ENCODE peak calls at places on chromosomes 7 and 10, in ten cellular contexts. Z, L, O, A, U, W, N, B, C and F are unnamed samples.

GRCh38 chr7:149768931-149769330 is 4.5 kb downstream of the ZNF467 start:
- DNase-seq in A (no peak), Z (no peak), N (no peak), C (no peak), W (no peak), O (no peak), L (no peak), B (no peak), U (no peak), F (no peak)

GRCh38 chr7:104794154-104794553 is 219.9 kb upstream of the KMT2E start:
- DNase-seq in A (no peak), L (no peak), O (peak), N (no peak), W (no peak), U (no peak), Z (no peak), C (no peak), B (no peak), F (no peak)

GRCh38 chr10:58335306-58336005 is 650 bp downstream of the UBE2D1 start:
- DNase-seq in W (no peak), O (peak), C (peak), L (no peak), U (peak), B (peak), N (no peak), A (peak), Z (no peak), F (no peak)

GRCh38 chr7:44463169-44463808 is 27.2 kb downstream of the NUDCD3 start:
- DNase-seq in L (no peak), B (no peak), W (no peak), A (no peak), Z (no peak), C (peak), O (peak), N (no peak), U (no peak), F (no peak)

GRCh38 chr7:144454-144826 is 47.9 kb upstream of the FAM20C start:
- DNase-seq in N (no peak), A (no peak), U (no peak), W (no peak), L (no peak), Z (no peak), O (no peak), B (no peak), C (no peak), F (no peak)

GRCh38 chr7:117149692-117150091 is 173.2 kb downstream of the WNT2 start:
- DNase-seq in W (no peak), A (no peak), C (no peak), L (no peak), O (no peak), B (no peak), N (no peak), U (no peak), Z (no peak), F (no peak)

GRCh38 chr10:63005246-63005645 is 127.9 kb upstream of the NRBF2 start:
- DNase-seq in Z (no peak), B (peak), C (peak), W (no peak), O (peak), N (no peak), U (no peak), L (no peak), A (no peak), F (no peak)

GRCh38 chr10:71087622-71088021 is 124.7 kb upstream of the UNC5B start:
- DNase-seq in U (no peak), B (no peak), Z (no peak), O (no peak), L (no peak), W (no peak), C (no peak), N (no peak), A (no peak), F (no peak)

GRCh38 chr10:113753020-113753692 is 1.7 kb downstream of the PLEKHS1 start:
- DNase-seq in N (no peak), A (peak), C (no peak), B (no peak), L (no peak), W (no peak), Z (peak), U (peak), O (peak), F (no peak)

GRCh38 chr7:20033621-20034200 is 183.5 kb downstream of the MACC1 start:
- DNase-seq in L (no peak), Z (no peak), W (no peak), B (peak), O (peak), U (no peak), N (no peak), C (no peak), A (no peak), F (no peak)

GRCh38 chr10:110563132-110563531 is 4.4 kb upstream of the SMC3 start:
- DNase-seq in L (no peak), O (no peak), C (no peak), U (no peak), A (no peak), W (no peak), B (no peak), Z (no peak), N (no peak), F (no peak)

GRCh38 chr7:95508780-95509179 is 23.0 kb downstream of the ASB4 start:
- DNase-seq in U (no peak), C (no peak), Z (no peak), B (no peak), O (no peak), A (no peak), N (no peak), W (no peak), L (no peak), F (no peak)

GRCh38 chr10:20166291-20166690 is 350.1 kb downstream of the PLXDC2 start:
- DNase-seq in C (no peak), W (no peak), A (peak), U (no peak), B (no peak), Z (no peak), N (no peak), L (no peak), O (no peak), F (no peak)
- TF ChIP-seq CTCF in C (no peak), W (no peak), A (no peak), U (no peak), B (no peak), Z (no peak), N (no peak), L (no peak), O (no peak), F (no peak)

GRCh38 chr10:133088524-133089460 is 1.1 kb downstream of the ADGRA1 start:
- DNase-seq in B (no peak), A (peak), L (no peak), N (no peak), Z (peak), U (no peak), C (no peak), W (no peak), O (no peak), F (peak)
- TF ChIP-seq CTCF in B (no peak), A (no peak), L (no peak), N (no peak), Z (no peak), U (no peak), C (no peak), W (no peak), O (no peak), F (no peak)

GRCh38 chr7:55066479-55066878 is 47.7 kb downstream of the EGFR start:
- DNase-seq in C (peak), B (no peak), Z (no peak), A (peak), O (no peak), N (no peak), W (no peak), L (no peak), U (no peak), F (no peak)
- TF ChIP-seq CTCF in C (no peak), B (no peak), Z (no peak), A (no peak), O (no peak), N (no peak), W (no peak), L (no peak), U (no peak), F (no peak)

DNA sequence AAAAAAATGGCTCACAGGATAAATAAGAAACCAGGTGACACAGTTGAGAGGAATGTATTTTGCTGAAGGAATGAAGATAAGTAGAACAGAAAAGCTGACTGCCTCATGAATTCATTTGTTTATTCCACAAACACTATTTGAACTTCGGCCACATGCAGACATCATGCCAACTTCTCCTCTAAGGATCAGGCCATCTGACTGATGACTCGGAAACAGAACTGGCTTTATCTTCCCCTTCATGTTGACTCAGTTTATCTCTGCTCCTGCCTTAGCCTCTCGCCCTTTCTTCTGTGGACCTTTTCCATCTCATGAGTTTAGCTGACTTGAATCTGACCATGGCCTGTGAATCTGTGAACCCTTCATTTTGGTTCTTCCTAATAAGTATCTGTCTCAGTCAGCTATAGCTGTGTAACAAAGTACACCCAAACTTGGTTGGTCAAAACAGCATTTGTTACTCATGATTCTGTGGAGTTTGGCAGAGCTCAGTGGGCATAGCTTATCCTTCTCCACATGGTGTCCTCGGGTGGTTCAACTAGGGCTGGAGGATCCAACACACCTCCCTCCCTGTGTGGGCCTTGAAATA is 44.0 kb upstream of the GRID1 start:
- DNase-seq in L (no peak), Z (no peak), U (no peak), W (no peak), C (peak), O (peak), A (no peak), B (no peak), N (no peak), F (no peak)
- TF ChIP-seq CTCF in L (no peak), Z (no peak), U (no peak), W (no peak), C (no peak), O (no peak), A (no peak), B (no peak), N (no peak), F (no peak)

GRCh38 chr7:47336178-47337020 is 245.5 kb downstream of the TNS3 start:
- DNase-seq in U (no peak), Z (no peak), C (no peak), N (no peak), A (no peak), L (no peak), O (peak), W (no peak), B (peak), F (no peak)

GRCh38 chr7:47337021-47337492 is 244.9 kb downstream of the TNS3 start:
- DNase-seq in A (no peak), L (no peak), Z (no peak), C (no peak), O (no peak), N (no peak), W (no peak), B (no peak), U (no peak), F (no peak)

GRCh38 chr7:47338031-47338430 is 243.9 kb downstream of the TNS3 start:
- DNase-seq in C (no peak), N (no peak), L (no peak), Z (no peak), A (no peak), U (no peak), O (peak), B (no peak), W (no peak), F (no peak)

GRCh38 chr7:47335557-47336177 is 246.2 kb downstream of the TNS3 start:
- DNase-seq in N (no peak), A (no peak), B (no peak), W (no peak), O (no peak), Z (no peak), C (no peak), L (no peak), U (no peak), F (no peak)

GRCh38 chr7:47337531-47337930 is 244.4 kb downstream of the TNS3 start:
- DNase-seq in N (peak), Z (no peak), W (no peak), A (no peak), B (no peak), C (no peak), L (no peak), U (no peak), O (no peak), F (no peak)
- TF ChIP-seq CTCF in N (peak), Z (no peak), W (no peak), A (no peak), B (peak), C (no peak), L (no peak), U (no peak), O (no peak), F (no peak)

GRCh38 chr7:130277763-130278643 is 11.3 kb downstream of the CPA2 start:
- DNase-seq in L (no peak), O (peak), N (no peak), Z (peak), U (peak), A (peak), W (no peak), C (peak), B (no peak), F (peak)
- TF ChIP-seq CTCF in L (peak), O (peak), N (peak), Z (peak), U (peak), A (peak), W (no peak), C (peak), B (peak), F (peak)